ENCODE peak calls at places on chromosomes 12 and 14, in eight cellular contexts. R is glutamatergic neuron, S is neural crest cell, U is psoas muscle, T is uterus, O is nephron progenitor cell, M is AG09309, P is neural progenitor cell. C is an unnamed sample.

GRCh38 chr12:109994262-109995175 is 1.6 kb downstream of the GIT2 start:
- DNase-seq in R (no peak), S (no peak), U (no peak), T (no peak), O (no peak), M (no peak), P (no peak), C (no peak)

GRCh38 chr12:57475271-57476161 is 4.2 kb downstream of the ARHGAP9 start:
- DNase-seq in R (peak), S (no peak), U (no peak), T (no peak), O (peak), M (no peak), P (peak), C (no peak)

GRCh38 chr12:51391047-51391837 is at the start of gene GALNT6:
- DNase-seq in R (peak), S (peak), U (no peak), T (no peak), O (peak), M (no peak), P (peak), C (peak)

GRCh38 chr12:70469221-70469820 is 103.2 kb downstream of the KCNMB4 start:
- DNase-seq in R (no peak), S (no peak), U (no peak), T (no peak), O (no peak), M (no peak), P (no peak), C (no peak)

GRCh38 chr12:49272790-49273725 is 8.2 kb downstream of the TUBA1C start:
- DNase-seq in R (no peak), S (no peak), U (no peak), T (no peak), O (no peak), M (no peak), P (no peak), C (no peak)

GRCh38 chr12:97229036-97229435 is 233.6 kb upstream of the RMST start:
- DNase-seq in R (no peak), S (no peak), U (no peak), T (no peak), O (no peak), M (no peak), P (no peak), C (no peak)

GRCh38 chr12:42666671-42667243 is 77.2 kb upstream of the PRICKLE1 start:
- DNase-seq in R (no peak), S (no peak), U (no peak), T (no peak), O (no peak), M (no peak), P (peak), C (no peak)

GRCh38 chr14:36271939-36272907 is 48.2 kb downstream of the MBIP start:
- DNase-seq in R (peak), S (no peak), U (no peak), T (no peak), O (no peak), M (no peak), P (no peak), C (no peak)

GRCh38 chr14:21098134-21098891 is at the start of gene ZNF219:
- DNase-seq in R (peak), S (peak), U (peak), T (peak), O (peak), M (no peak), P (peak), C (no peak)

GRCh38 chr14:52380294-52380693 is 66.2 kb downstream of the PTGER2 start:
- DNase-seq in R (no peak), S (no peak), U (no peak), T (no peak), O (no peak), M (no peak), P (no peak), C (no peak)

GRCh38 chr12:77615331-77615730 is 215.4 kb upstream of the NAV3 start:
- DNase-seq in R (no peak), S (no peak), U (no peak), T (no peak), O (no peak), M (no peak), P (peak), C (no peak)

GRCh38 chr12:75236206-75236605 is 26.6 kb upstream of the KCNC2 start:
- DNase-seq in R (no peak), S (no peak), U (no peak), T (no peak), O (no peak), M (no peak), P (no peak), C (no peak)

GRCh38 chr14:54805521-54806322 is 96.9 kb downstream of the GCH1 start:
- DNase-seq in R (peak), S (peak), U (peak), T (peak), O (peak), M (peak), P (peak), C (peak)
- TF ChIP-seq CTCF in R (peak), S (peak), U (peak), T (peak), O (peak), M (peak), P (peak), C (peak)

GRCh38 chr12:52913424-52913821 is 8.5 kb upstream of the KRT8 start:
- DNase-seq in R (no peak), S (no peak), U (no peak), T (no peak), O (no peak), M (no peak), P (no peak), C (no peak)
- TF ChIP-seq CTCF in R (no peak), S (no peak), U (no peak), T (no peak), O (no peak), M (no peak), P (no peak), C (no peak)

DNA sequence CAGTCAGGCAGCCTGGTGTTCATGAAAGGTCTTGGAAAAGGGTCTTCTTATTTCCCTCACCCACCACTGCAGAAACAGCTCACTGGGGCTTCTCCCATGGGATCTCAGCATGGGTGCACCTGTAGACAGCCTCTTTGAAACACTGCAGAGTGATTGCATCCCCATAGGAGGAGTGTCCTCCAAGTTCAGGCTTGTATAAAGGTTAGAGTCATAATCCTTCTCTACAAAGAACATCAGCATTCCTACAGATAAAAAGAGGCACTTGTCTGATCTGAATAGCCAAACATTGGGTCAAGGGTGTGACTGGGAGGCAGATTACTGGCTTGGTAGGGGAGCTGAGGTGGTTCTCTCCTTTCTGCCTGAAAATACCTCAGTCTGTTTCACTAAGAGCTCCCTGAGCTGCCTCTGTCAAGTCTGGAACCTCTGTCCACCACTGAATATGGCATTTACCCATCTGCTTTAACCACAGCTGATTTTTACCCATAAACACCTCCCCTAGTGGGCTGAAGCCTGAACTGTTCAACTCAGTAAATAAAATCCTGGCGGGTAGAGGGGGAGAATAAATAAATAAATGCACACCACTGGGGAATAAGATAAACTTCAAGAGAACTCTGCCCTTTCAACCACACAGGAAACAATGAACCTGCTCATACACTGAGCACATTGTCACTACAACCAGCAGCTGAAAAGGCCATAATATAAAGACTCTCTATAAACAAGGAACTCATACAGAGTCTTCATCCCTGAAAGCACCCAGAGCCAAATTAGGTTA is 120.7 kb upstream of the SCAF11 start:
- DNase-seq in R (no peak), S (no peak), U (no peak), T (no peak), O (no peak), M (no peak), P (no peak), C (no peak)
- TF ChIP-seq CTCF in R (no peak), S (peak), U (no peak), T (no peak), O (no peak), M (peak), P (no peak), C (no peak)

GRCh38 chr14:71166434-71166833 is 259.2 kb downstream of the PCNX1 start:
- DNase-seq in R (no peak), S (no peak), U (no peak), T (no peak), O (no peak), M (peak), P (peak), C (no peak)
- TF ChIP-seq CTCF in R (no peak), S (peak), U (no peak), T (peak), O (peak), M (peak), P (peak), C (no peak)

GRCh38 chr12:98838282-98838681 is 193.2 kb downstream of the APAF1 start:
- DNase-seq in R (no peak), S (no peak), U (no peak), T (no peak), O (no peak), M (no peak), P (no peak), C (no peak)
- TF ChIP-seq CTCF in R (peak), S (peak), U (no peak), T (no peak), O (peak), M (peak), P (peak), C (no peak)

DNA sequence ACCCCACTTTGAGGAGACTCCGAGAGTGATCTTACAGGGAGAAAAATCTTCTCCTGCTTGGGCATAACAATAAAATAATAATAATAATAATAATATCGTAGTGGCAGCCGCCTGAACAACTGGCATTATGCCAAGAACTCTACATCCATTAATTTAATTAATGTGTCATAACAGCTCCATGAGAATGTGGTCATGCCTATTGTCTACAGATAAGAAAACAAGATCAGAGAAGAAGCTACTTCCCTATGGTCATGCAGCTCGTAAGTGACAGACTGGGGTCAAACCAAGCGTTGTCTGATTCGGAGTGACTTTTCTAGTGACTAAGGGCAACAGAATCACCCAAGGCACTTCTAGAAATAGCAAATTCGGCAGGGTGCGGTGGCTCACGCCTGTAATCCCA is 11.8 kb downstream of the PROX2 start:
- DNase-seq in R (no peak), S (no peak), U (no peak), T (no peak), O (no peak), M (no peak), P (no peak), C (no peak)
- TF ChIP-seq CTCF in R (no peak), S (no peak), U (no peak), T (no peak), O (no peak), M (no peak), P (no peak), C (no peak)

GRCh38 chr14:104472073-104472472 is 107.5 kb upstream of the C14orf180 start:
- DNase-seq in R (no peak), S (no peak), U (no peak), T (no peak), O (no peak), M (no peak), P (no peak), C (no peak)

GRCh38 chr14:104475256-104475655 is 104.3 kb upstream of the C14orf180 start:
- DNase-seq in R (no peak), S (no peak), U (no peak), T (no peak), O (no peak), M (no peak), P (no peak), C (no peak)

GRCh38 chr14:104473649-104474574 is 105.7 kb upstream of the C14orf180 start:
- DNase-seq in R (no peak), S (no peak), U (no peak), T (no peak), O (no peak), M (no peak), P (no peak), C (no peak)

GRCh38 chr14:104472536-104473243 is 106.9 kb upstream of the C14orf180 start:
- DNase-seq in R (no peak), S (no peak), U (no peak), T (no peak), O (no peak), M (no peak), P (no peak), C (no peak)

GRCh38 chr14:104473244-104473565 is 106.4 kb upstream of the C14orf180 start:
- DNase-seq in R (no peak), S (no peak), U (no peak), T (no peak), O (no peak), M (no peak), P (peak), C (no peak)
- TF ChIP-seq CTCF in R (no peak), S (no peak), U (no peak), T (no peak), O (no peak), M (no peak), P (peak), C (no peak)

GRCh38 chr12:113818833-113819232 is 147.3 kb downstream of the RBM19 start:
- DNase-seq in R (peak), S (peak), U (no peak), T (no peak), O (peak), M (no peak), P (peak), C (no peak)
- TF ChIP-seq CTCF in R (peak), S (peak), U (no peak), T (no peak), O (peak), M (peak), P (peak), C (no peak)

C was measured in natural killer cell.